ENCODE peak calls at places on chromosomes 1 and 21, in six cellular contexts. N, L, E, G, X and U are unnamed samples.

GRCh38 chr1:8871965-8872399 is 6.5 kb downstream of the ENO1 start:
- DNase-seq in E (no peak), G (no peak), L (no peak), X (no peak), N (no peak), U (peak)

GRCh38 chr1:115112496-115113375 is 23.4 kb upstream of the TSPAN2 start:
- DNase-seq in L (peak), N (peak), G (peak), E (peak), X (no peak), U (no peak)

GRCh38 chr1:88813474-88813873 is 77.9 kb downstream of the GTF2B start:
- DNase-seq in G (no peak), X (no peak), E (no peak), L (no peak), N (no peak), U (no peak)

GRCh38 chr1:41713557-41714327 is 205.0 kb downstream of the HIVEP3 start:
- DNase-seq in N (no peak), E (peak), G (no peak), X (no peak), L (no peak), U (peak)

GRCh38 chr1:21641076-21641475 is 28.1 kb downstream of the RAP1GAP start:
- DNase-seq in N (no peak), X (no peak), L (no peak), G (no peak), E (peak), U (no peak)

GRCh38 chr1:158969855-158970254 is 38.5 kb downstream of the PYHIN1 start:
- DNase-seq in N (no peak), L (no peak), G (no peak), X (no peak), E (no peak), U (no peak)

GRCh38 chr1:59761440-59761839 is 53.3 kb upstream of the HOOK1 start:
- DNase-seq in X (no peak), N (no peak), G (no peak), L (no peak), E (no peak), U (no peak)

GRCh38 chr1:7610106-7610731 is 160.9 kb upstream of the VAMP3 start:
- DNase-seq in X (no peak), N (no peak), L (no peak), G (peak), E (no peak), U (no peak)

GRCh38 chr1:204560590-204560989 is 44.4 kb downstream of the MDM4 start:
- DNase-seq in L (no peak), E (no peak), G (no peak), N (no peak), X (no peak), U (peak)

GRCh38 chr1:6077919-6078318 is 32.2 kb downstream of the KCNAB2 start:
- DNase-seq in X (no peak), E (no peak), G (no peak), N (no peak), L (no peak), U (no peak)

GRCh38 chr1:68220420-68220819 is 11.9 kb downstream of the WLS start:
- DNase-seq in N (no peak), L (no peak), E (no peak), G (no peak), X (no peak), U (no peak)

GRCh38 chr1:110787328-110788071 is 85.4 kb upstream of the CD53 start:
- DNase-seq in E (no peak), G (no peak), N (no peak), L (peak), X (no peak), U (no peak)

GRCh38 chr1:228141871-228142615 is 2.0 kb downstream of the GUK1 start:
- DNase-seq in N (no peak), E (peak), L (no peak), G (no peak), X (no peak), U (no peak)

GRCh38 chr1:174114788-174115448 is 44.4 kb upstream of the RABGAP1L start:
- DNase-seq in N (no peak), L (peak), E (no peak), G (no peak), X (no peak), U (peak)

GRCh38 chr1:183515002-183515689 is 42.8 kb downstream of the SMG7 start:
- DNase-seq in E (no peak), G (no peak), L (no peak), X (peak), N (no peak), U (peak)

GRCh38 chr1:81706650-81707435 is 93.9 kb upstream of the ADGRL2 start:
- DNase-seq in L (no peak), X (peak), N (no peak), E (no peak), G (no peak), U (peak)

GRCh38 chr1:93670141-93670540 is 11.5 kb downstream of the BCAR3 start:
- DNase-seq in G (no peak), L (no peak), E (no peak), N (no peak), X (no peak), U (peak)

GRCh38 chr1:161196521-161197451 is 2.1 kb downstream of the ADAMTS4 start:
- DNase-seq in L (no peak), N (no peak), X (no peak), E (no peak), G (no peak), U (peak)

GRCh38 chr1:4794020-4794780 is 139.8 kb downstream of the AJAP1 start:
- DNase-seq in X (no peak), G (no peak), E (no peak), N (no peak), L (no peak), U (no peak)

GRCh38 chr1:47968489-47968888 is 28.7 kb downstream of the TRABD2B start:
- DNase-seq in X (no peak), G (no peak), E (no peak), N (no peak), L (no peak), U (no peak)

GRCh38 chr1:214496126-214496525 is 55.3 kb downstream of the PTPN14 start:
- DNase-seq in N (no peak), G (no peak), E (no peak), X (no peak), L (no peak), U (no peak)

GRCh38 chr1:89692601-89693503 is 59.9 kb downstream of the LRRC8C start:
- DNase-seq in N (no peak), L (peak), X (no peak), G (no peak), E (no peak), U (peak)

GRCh38 chr1:10733967-10734366 is 62.5 kb downstream of the CASZ1 start:
- DNase-seq in G (no peak), N (no peak), X (no peak), L (peak), E (no peak), U (no peak)

GRCh38 chr1:211548321-211549091 is 30.5 kb downstream of the SLC30A1 start:
- DNase-seq in X (no peak), L (peak), G (no peak), E (no peak), N (no peak), U (no peak)

GRCh38 chr1:23908453-23909341 is 4.5 kb downstream of the CNR2 start:
- DNase-seq in E (no peak), X (no peak), L (peak), N (no peak), G (no peak), U (no peak)

GRCh38 chr1:91851130-91852010 is 34.6 kb downstream of the TGFBR3 start:
- DNase-seq in N (no peak), X (no peak), E (peak), L (no peak), G (peak), U (peak)

GRCh38 chr1:9297831-9298230 is 5.1 kb downstream of the SPSB1 start:
- DNase-seq in E (no peak), X (no peak), G (no peak), L (no peak), N (no peak), U (no peak)

GRCh38 chr1:200184196-200184595 is 156.7 kb downstream of the NR5A2 start:
- DNase-seq in N (no peak), E (peak), G (no peak), L (peak), X (no peak), U (peak)

GRCh38 chr1:219189021-219189824 is 15.5 kb downstream of the LYPLAL1 start:
- DNase-seq in N (no peak), G (no peak), L (peak), X (no peak), E (no peak), U (peak)

GRCh38 chr21:28419110-28419509 is 573.6 kb downstream of the LTN1 start:
- DNase-seq in L (no peak), E (no peak), G (no peak), N (no peak), X (peak), U (peak)

GRCh38 chr1:234691567-234691966 is 81.6 kb upstream of the IRF2BP2 start:
- DNase-seq in E (no peak), G (no peak), N (no peak), X (no peak), L (no peak), U (no peak)

GRCh38 chr1:76607712-76608111 is 259.6 kb upstream of the ST6GALNAC5 start:
- DNase-seq in L (no peak), G (no peak), N (no peak), X (no peak), E (no peak), U (no peak)

GRCh38 chr1:158285756-158286241 is 3.9 kb upstream of the CD1C start:
- DNase-seq in E (no peak), X (no peak), N (no peak), G (no peak), L (peak), U (no peak)

GRCh38 chr1:233523047-233523446 is 90.9 kb upstream of the KCNK1 start:
- DNase-seq in N (no peak), E (no peak), L (no peak), X (no peak), G (no peak), U (no peak)

GRCh38 chr1:207444514-207445208 is 9.5 kb upstream of the CR2 start:
- DNase-seq in N (no peak), E (no peak), L (no peak), X (no peak), G (no peak), U (no peak)

GRCh38 chr1:155652951-155653350 is 35.6 kb downstream of the YY1AP1 start:
- DNase-seq in E (no peak), N (no peak), G (no peak), L (no peak), X (no peak), U (no peak)

GRCh38 chr1:80847904-80848303 is 952.8 kb upstream of the ADGRL2 start:
- DNase-seq in N (no peak), E (no peak), L (no peak), X (no peak), G (no peak), U (no peak)

GRCh38 chr1:117712598-117712997 is 106.8 kb downstream of the TENT5C start:
- DNase-seq in G (no peak), L (no peak), X (no peak), E (no peak), N (no peak), U (no peak)

GRCh38 chr1:117709398-117709797 is 103.5 kb downstream of the TENT5C start:
- DNase-seq in E (no peak), X (no peak), G (no peak), N (no peak), L (no peak), U (no peak)

GRCh38 chr1:117708323-117709288 is 102.8 kb downstream of the TENT5C start:
- DNase-seq in N (no peak), E (no peak), L (no peak), X (no peak), G (no peak), U (no peak)

GRCh38 chr1:117707371-117707770 is 101.5 kb downstream of the TENT5C start:
- DNase-seq in G (no peak), E (no peak), X (no peak), L (no peak), N (no peak), U (no peak)

DNA sequence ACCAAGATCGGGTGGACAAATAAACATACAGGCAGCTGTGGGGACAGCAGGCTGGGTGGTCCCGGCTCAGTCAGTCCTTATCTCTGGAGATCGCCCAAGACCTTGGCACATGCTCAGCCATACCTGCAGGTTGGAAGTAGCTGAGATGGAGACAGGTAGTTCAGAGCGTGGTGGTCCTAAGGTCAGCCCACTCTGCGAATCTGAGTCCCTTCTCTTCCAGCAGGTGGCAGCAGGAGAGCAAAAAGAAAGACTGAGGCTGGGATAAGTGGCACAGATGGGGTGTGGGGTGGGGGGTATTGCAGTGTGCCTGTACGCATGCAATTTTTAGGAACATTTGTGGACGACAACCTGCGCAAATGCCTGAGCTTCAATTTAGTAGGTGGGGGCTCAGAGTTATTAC is 104.9 kb downstream of the TENT5C start:
- DNase-seq in X (no peak), N (no peak), E (no peak), L (peak), G (no peak), U (no peak)
- TF ChIP-seq CTCF in X (peak), N (peak), E (no peak), L (peak), G (no peak), U (peak)

GRCh38 chr1:229943988-229944743 is 122.9 kb upstream of the GALNT2 start:
- DNase-seq in L (no peak), N (no peak), G (no peak), X (no peak), E (peak), U (no peak)
- TF ChIP-seq CTCF in L (no peak), N (no peak), G (no peak), X (no peak), E (no peak), U (no peak)

GRCh38 chr21:25360593-25360992 is 246.7 kb downstream of the MRPL39 start:
- DNase-seq in L (no peak), E (no peak), X (no peak), G (no peak), N (no peak), U (no peak)

GRCh38 chr21:25359724-25360123 is 247.6 kb downstream of the MRPL39 start:
- DNase-seq in X (no peak), E (peak), L (no peak), G (no peak), N (no peak), U (no peak)

GRCh38 chr21:25361097-25361496 is 246.2 kb downstream of the MRPL39 start:
- DNase-seq in X (no peak), L (no peak), N (no peak), E (no peak), G (no peak), U (no peak)

GRCh38 chr21:25361765-25362164 is 245.5 kb downstream of the MRPL39 start:
- DNase-seq in N (no peak), E (no peak), L (no peak), X (no peak), G (no peak), U (no peak)

DNA sequence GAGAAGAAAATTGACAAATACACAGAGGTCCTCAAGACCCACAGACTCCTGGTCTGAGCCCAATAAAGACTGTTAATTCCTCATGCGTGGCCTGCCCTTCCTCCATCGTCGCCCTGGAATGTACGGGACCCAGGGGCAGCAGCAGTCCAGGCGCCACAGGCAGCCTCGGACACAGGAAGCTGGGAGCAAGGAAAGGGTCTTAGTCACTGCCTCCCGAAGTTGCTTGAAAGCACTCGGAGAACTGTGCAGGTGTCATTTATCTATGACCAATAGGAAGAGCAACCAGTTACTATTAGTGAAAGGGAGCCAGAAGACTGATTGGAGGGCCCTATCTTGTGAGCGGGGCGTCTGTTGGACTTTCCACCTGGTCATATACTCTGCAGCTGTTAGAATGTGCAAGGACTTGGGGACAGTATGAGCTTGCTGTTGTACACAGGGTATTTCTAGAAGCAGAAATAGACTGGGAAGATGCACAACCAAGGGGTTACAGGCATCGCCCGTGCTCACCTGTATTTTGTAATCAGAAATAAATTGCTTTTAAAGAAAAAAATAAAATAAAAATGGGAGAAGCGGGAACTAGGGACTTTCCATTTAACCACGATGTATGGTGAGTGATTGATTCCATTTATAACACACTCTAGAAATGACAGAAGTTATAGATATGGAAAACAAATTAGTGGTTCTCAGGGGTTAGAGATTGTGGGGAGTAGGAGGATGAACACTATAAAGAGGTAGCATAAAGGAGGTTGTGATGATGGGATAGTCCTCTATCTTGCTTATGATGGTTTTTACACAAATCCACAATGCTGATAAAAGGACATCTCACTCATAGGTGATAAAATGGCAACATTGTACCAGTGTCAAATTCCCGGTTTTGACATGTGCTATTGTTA is 244.7 kb downstream of the MRPL39 start:
- DNase-seq in X (no peak), G (no peak), N (no peak), E (no peak), L (no peak), U (no peak)
- TF ChIP-seq CTCF in X (no peak), G (no peak), N (no peak), E (no peak), L (no peak), U (no peak)

GRCh38 chr1:194367121-194367520 is 1180.7 kb upstream of the B3GALT2 start:
- DNase-seq in E (no peak), L (no peak), X (no peak), G (no peak), N (no peak), U (no peak)

GRCh38 chr1:194358208-194358581 is 1171.8 kb upstream of the B3GALT2 start:
- DNase-seq in N (no peak), E (no peak), L (no peak), X (no peak), G (no peak), U (no peak)

GRCh38 chr1:194361374-194362131 is 1175.1 kb upstream of the B3GALT2 start:
- DNase-seq in G (no peak), X (no peak), E (no peak), L (no peak), N (no peak), U (no peak)

GRCh38 chr1:194366705-194367104 is 1180.3 kb upstream of the B3GALT2 start:
- DNase-seq in L (no peak), N (no peak), X (peak), G (no peak), E (no peak), U (no peak)

DNA sequence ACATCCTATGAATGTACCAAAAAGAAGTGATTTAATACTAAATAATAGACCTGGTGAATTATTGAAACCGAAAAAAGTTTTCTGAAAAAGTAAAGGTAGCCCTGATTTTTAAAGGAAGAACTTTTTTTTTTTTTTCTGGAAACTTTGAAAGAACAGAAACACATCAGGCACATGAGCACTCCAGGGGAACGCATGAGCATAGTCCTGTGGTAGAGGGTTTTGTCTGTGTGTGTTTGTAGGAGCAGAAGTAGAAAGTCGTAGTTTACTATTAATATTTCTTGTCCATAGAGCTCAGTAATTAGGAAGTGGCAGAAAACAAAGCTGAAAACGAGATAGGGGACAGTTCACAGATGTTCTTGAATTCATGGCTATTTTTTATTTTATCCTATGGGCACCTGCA is 1175.9 kb upstream of the B3GALT2 start:
- DNase-seq in E (no peak), L (no peak), G (no peak), X (no peak), N (no peak), U (no peak)
- TF ChIP-seq CTCF in E (no peak), L (no peak), G (no peak), X (no peak), N (no peak), U (no peak)

GRCh38 chr1:16913866-16914662 is 7.7 kb upstream of the CROCC start:
- DNase-seq in N (peak), X (peak), L (peak), E (peak), G (peak), U (peak)
- TF ChIP-seq CTCF in N (no peak), X (peak), L (peak), E (no peak), G (no peak), U (no peak)

DNA sequence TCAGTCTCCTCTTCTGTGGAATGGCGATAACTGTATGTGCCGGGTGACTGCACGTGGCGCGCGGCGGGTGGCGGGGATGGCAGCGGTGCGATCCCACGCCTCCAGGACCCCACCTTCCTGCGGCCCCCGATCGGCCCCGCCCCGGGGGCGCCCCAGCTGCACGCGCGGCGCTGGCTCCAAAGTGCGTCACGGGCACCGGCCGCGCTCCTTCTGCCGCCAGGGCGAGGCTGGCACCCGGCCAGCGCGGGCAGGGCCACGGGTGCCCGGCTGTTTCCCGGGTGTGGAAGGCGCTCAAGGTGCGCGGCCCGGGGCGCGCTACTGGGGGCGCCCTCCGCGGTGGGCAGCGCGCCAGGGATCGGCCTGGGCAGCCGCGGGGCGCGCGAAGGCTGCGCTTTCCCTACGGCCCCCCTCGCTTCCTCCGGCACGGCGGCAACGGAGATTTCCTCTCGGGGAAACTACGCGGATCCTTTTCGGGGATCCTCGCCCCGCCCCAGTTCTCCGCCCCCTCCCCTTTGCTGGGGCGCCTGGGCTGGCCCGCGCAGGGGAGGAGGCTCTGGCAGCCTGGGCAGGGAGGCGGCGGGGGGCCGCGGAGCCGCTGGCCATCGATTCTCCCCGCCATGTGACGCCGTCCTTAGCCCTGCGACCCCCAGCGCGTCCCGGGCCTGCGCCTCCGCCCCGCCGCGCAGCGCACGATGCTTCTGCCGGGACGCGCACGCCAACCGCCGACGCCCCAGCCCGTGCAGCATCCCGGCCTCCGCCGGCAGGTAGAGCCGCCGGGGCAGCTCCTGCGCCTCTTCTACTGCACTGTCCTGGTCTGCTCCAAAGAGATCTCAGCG is at the start of gene EVA1C:
- DNase-seq in X (no peak), G (peak), E (peak), N (peak), L (no peak), U (peak)
- TF ChIP-seq CTCF in X (no peak), G (no peak), E (peak), N (no peak), L (no peak), U (no peak)